ENCODE peak calls at places on chromosomes 5 and 9, in five cellular contexts. S is HepG2, G is GM12878, V is H1, A is K562. C is an unnamed sample.

GRCh38 chr5:159496773-159497172 is 166.5 kb upstream of the IL12B start:
- DNase-seq in S (no peak), G (no peak), V (no peak), A (no peak), C (no peak)

GRCh38 chr5:33850100-33850594 is 41.6 kb downstream of the ADAMTS12 start:
- DNase-seq in S (peak), G (peak), V (no peak), A (peak), C (no peak)

GRCh38 chr9:90898229-90898628 is 96.6 kb downstream of the SYK start:
- DNase-seq in S (no peak), G (no peak), V (no peak), A (no peak), C (no peak)

GRCh38 chr5:103177543-103177942 is 57.4 kb downstream of the PPIP5K2 start:
- DNase-seq in S (no peak), G (no peak), V (no peak), A (no peak), C (no peak)

GRCh38 chr9:116075191-116075590 is 78.4 kb upstream of the PAPPA start:
- DNase-seq in S (no peak), G (no peak), V (no peak), A (no peak), C (no peak)

GRCh38 chr5:148455055-148455675 is 71.4 kb downstream of the FBXO38 start:
- DNase-seq in S (no peak), G (no peak), V (no peak), A (no peak), C (no peak)

GRCh38 chr9:95841377-95841776 is 34.1 kb upstream of the ERCC6L2 start:
- DNase-seq in S (no peak), G (no peak), V (no peak), A (no peak), C (no peak)

GRCh38 chr5:150291388-150292385 is 2.1 kb upstream of the CAMK2A start:
- DNase-seq in S (no peak), G (no peak), V (no peak), A (no peak), C (no peak)

GRCh38 chr5:9781882-9782281 is 151.7 kb upstream of the TAS2R1 start:
- DNase-seq in S (no peak), G (no peak), V (no peak), A (no peak), C (no peak)

GRCh38 chr5:66829826-66830225 is 233.6 kb downstream of the MAST4 start:
- DNase-seq in S (no peak), G (no peak), V (no peak), A (no peak), C (no peak)

DNA sequence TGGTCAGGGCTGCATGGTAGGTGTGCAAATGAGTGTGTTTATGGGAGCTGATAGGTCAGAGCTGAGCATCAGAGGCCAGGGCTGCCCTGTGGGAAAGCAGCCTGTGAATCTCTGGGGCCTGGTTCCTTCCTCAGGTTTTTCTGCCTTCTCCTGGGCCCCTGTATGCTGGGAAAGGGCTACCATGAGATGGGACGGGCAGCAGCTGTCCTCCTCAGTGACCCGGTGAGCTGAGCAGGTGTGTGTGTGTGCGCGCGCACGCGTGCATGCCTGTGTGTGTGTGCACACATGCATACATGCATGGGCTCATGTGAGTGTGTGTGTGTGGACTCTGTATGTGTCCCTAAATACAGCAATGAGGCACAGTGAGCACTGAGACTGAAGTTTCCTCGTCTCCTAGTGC is 2.3 kb downstream of the SLC4A9 start:
- DNase-seq in S (no peak), G (no peak), V (no peak), A (no peak), C (no peak)
- TF ChIP-seq ATF2 in S (no peak), G (no peak), V (no peak), A (no peak), C (no peak)

GRCh38 chr5:171342362-171343111 is 33.5 kb downstream of the TLX3 start:
- DNase-seq in S (peak), G (no peak), V (peak), A (peak), C (peak)
- TF ChIP-seq ATF2 in S (no peak), G (no peak), V (no peak), A (no peak), C (no peak)

GRCh38 chr9:120436937-120437592 is 142.9 kb downstream of the CDK5RAP2 start:
- DNase-seq in S (no peak), G (no peak), V (no peak), A (no peak), C (no peak)

GRCh38 chr9:120433701-120434100 is 146.3 kb downstream of the CDK5RAP2 start:
- DNase-seq in S (no peak), G (no peak), V (no peak), A (no peak), C (no peak)

GRCh38 chr9:120435066-120435465 is 144.9 kb downstream of the CDK5RAP2 start:
- DNase-seq in S (no peak), G (no peak), V (no peak), A (no peak), C (no peak)

GRCh38 chr9:120432600-120432999 is 147.4 kb downstream of the CDK5RAP2 start:
- DNase-seq in S (no peak), G (no peak), V (no peak), A (no peak), C (no peak)

GRCh38 chr9:120434532-120434931 is 145.4 kb downstream of the CDK5RAP2 start:
- DNase-seq in S (no peak), G (no peak), V (no peak), A (no peak), C (no peak)
- TF ChIP-seq ATF2 in S (no peak), G (no peak), V (no peak), A (no peak), C (no peak)

GRCh38 chr9:132507670-132508469 is 74.5 kb upstream of the BARHL1 start:
- DNase-seq in S (peak), G (no peak), V (peak), A (peak), C (peak)
- TF ChIP-seq ATF2 in S (no peak), G (no peak), V (no peak), A (no peak), C (no peak)